ENCODE peak calls at places on chromosomes 6 and 20, in six cellular contexts. N is pancreas, I is cardiac fibroblast, R is mucosa of descending colon, P is GM13976, T is hypothalamus. C is an unnamed sample.

GRCh38 chr6:22146581-22147468 is 150.0 kb downstream of the PRL start:
- DNase-seq in N (no peak), T (peak), R (peak), I (no peak), P (no peak), C (no peak)

GRCh38 chr6:32785781-32786533 is 22.6 kb upstream of the HLA-DQB2 start:
- DNase-seq in N (no peak), R (no peak), T (no peak), I (peak), P (peak), C (no peak)

GRCh38 chr20:46936415-46937139 is 41.9 kb downstream of the EYA2 start:
- DNase-seq in N (no peak), T (no peak), R (no peak), I (no peak), P (no peak), C (no peak)

GRCh38 chr20:46954490-46955038 is 59.9 kb downstream of the EYA2 start:
- DNase-seq in P (no peak), T (no peak), R (no peak), N (no peak), I (peak), C (no peak)

GRCh38 chr20:9353916-9354276 is 160.5 kb upstream of the LAMP5 start:
- DNase-seq in P (no peak), I (peak), N (no peak), R (no peak), T (no peak), C (no peak)

GRCh38 chr20:25573288-25574251 is 11.8 kb downstream of the NINL start:
- DNase-seq in I (peak), R (no peak), T (no peak), N (no peak), P (no peak), C (no peak)

GRCh38 chr6:52407467-52407866 is 12.7 kb upstream of the EFHC1 start:
- DNase-seq in N (no peak), I (peak), R (no peak), T (no peak), P (no peak), C (no peak)

GRCh38 chr6:21769973-21770372 is 176.4 kb downstream of the SOX4 start:
- DNase-seq in T (no peak), N (no peak), I (no peak), P (no peak), R (no peak), C (no peak)

GRCh38 chr6:35062676-35063574 is 78.2 kb downstream of the TCP11 start:
- DNase-seq in N (no peak), R (no peak), T (no peak), P (peak), I (no peak), C (no peak)

GRCh38 chr6:129215916-129216525 is 333.1 kb downstream of the LAMA2 start:
- DNase-seq in N (no peak), I (no peak), R (no peak), T (no peak), P (no peak), C (no peak)

GRCh38 chr6:36839819-36840379 is 655 bp upstream of the CPNE5 start:
- DNase-seq in I (no peak), P (peak), N (no peak), R (no peak), T (peak), C (no peak)

GRCh38 chr6:25415701-25416100 is 136.5 kb downstream of the CARMIL1 start:
- DNase-seq in P (no peak), T (no peak), N (no peak), I (no peak), R (no peak), C (no peak)

GRCh38 chr20:13510837-13511488 is 127.8 kb downstream of the TASP1 start:
- DNase-seq in T (no peak), P (no peak), I (no peak), R (no peak), N (no peak), C (no peak)

GRCh38 chr6:47743744-47744143 is 38.1 kb upstream of the OPN5 start:
- DNase-seq in I (peak), R (no peak), T (no peak), N (no peak), P (no peak), C (no peak)

GRCh38 chr20:46572181-46572580 is 21.7 kb upstream of the OCSTAMP start:
- DNase-seq in R (no peak), P (no peak), N (peak), T (peak), I (no peak), C (no peak)

GRCh38 chr6:16816891-16817290 is 55.6 kb upstream of the ATXN1 start:
- DNase-seq in I (no peak), P (no peak), N (no peak), R (no peak), T (no peak), C (no peak)

GRCh38 chr6:47438481-47439347 is 38.9 kb upstream of the CD2AP start:
- DNase-seq in I (no peak), R (no peak), P (peak), N (no peak), T (no peak), C (no peak)

GRCh38 chr6:160031442-160031841 is 62.6 kb downstream of the IGF2R start:
- DNase-seq in R (no peak), N (no peak), P (no peak), T (no peak), I (peak), C (no peak)

GRCh38 chr6:107153061-107153460 is 37.7 kb upstream of the BEND3 start:
- DNase-seq in N (no peak), T (no peak), I (no peak), P (no peak), R (no peak), C (no peak)

GRCh38 chr20:1423625-1424106 is 30.8 kb upstream of the FKBP1A start:
- DNase-seq in I (peak), N (peak), P (no peak), T (no peak), R (no peak), C (no peak)

GRCh38 chr20:24109008-24109407 is 120.4 kb upstream of the GGTLC1 start:
- DNase-seq in I (no peak), N (no peak), T (no peak), P (no peak), R (no peak), C (no peak)

GRCh38 chr6:158505194-158505593 is 54.7 kb upstream of the TMEM181 start:
- DNase-seq in R (no peak), N (no peak), I (no peak), P (no peak), T (no peak), C (no peak)

GRCh38 chr20:24953621-24954133 is 4.6 kb downstream of the CST7 start:
- DNase-seq in P (peak), T (no peak), R (no peak), I (no peak), N (no peak), C (no peak)

GRCh38 chr6:41608443-41609151 is 29.7 kb upstream of the MDFI start:
- DNase-seq in R (no peak), T (no peak), I (no peak), P (no peak), N (no peak), C (no peak)

GRCh38 chr6:151436814-151437213 is 15.1 kb downstream of the RMND1 start:
- DNase-seq in N (no peak), P (no peak), T (no peak), R (no peak), I (peak), C (no peak)

GRCh38 chr6:20113649-20114224 is 98.5 kb downstream of the MBOAT1 start:
- DNase-seq in N (no peak), P (no peak), I (no peak), R (no peak), T (no peak), C (no peak)

GRCh38 chr6:169415179-169415578 is 161.5 kb upstream of the THBS2 start:
- DNase-seq in N (no peak), I (no peak), T (no peak), P (no peak), R (no peak), C (no peak)

GRCh38 chr6:30480536-30481156 is 8.7 kb upstream of the HLA-E start:
- DNase-seq in P (peak), T (no peak), I (no peak), N (no peak), R (no peak), C (no peak)

GRCh38 chr6:169976301-169977081 is 225.1 kb downstream of the ERMARD start:
- DNase-seq in T (no peak), N (no peak), R (no peak), P (no peak), I (no peak), C (no peak)

GRCh38 chr6:148212366-148212765 is 130.3 kb upstream of the SASH1 start:
- DNase-seq in P (no peak), R (no peak), T (no peak), I (no peak), N (no peak), C (no peak)

GRCh38 chr6:26421259-26422144 is 18.8 kb upstream of the BTN3A3 start:
- DNase-seq in N (peak), P (peak), R (peak), T (peak), I (peak), C (no peak)

GRCh38 chr6:117776441-117776840 is 101.2 kb downstream of the NUS1 start:
- DNase-seq in I (peak), N (no peak), R (no peak), T (no peak), P (no peak), C (no peak)

GRCh38 chr20:10476319-10476724 is 41.2 kb downstream of the SLX4IP start:
- DNase-seq in N (no peak), R (no peak), T (no peak), I (peak), P (peak), C (no peak)

C was measured in esophagus squamous epithelium.